ENCODE peak calls at places on chromosomes 13 and 19, in six cellular contexts. Q is NT2/D1; H is stimulated activated CD4-positive, alpha-beta T cell treated with anti-CD3 and anti-CD28 coated beads, TNF-alpha, amount 100 ng/mL, for 4 hours; Z is effector CD8-positive, alpha-beta T cell; B is aorta; P is AML-193. I is an unnamed sample.

GRCh38 chr13:39676315-39676876 is 20.9 kb downstream of the COG6 start:
- DNase-seq in Q (peak; percentile 15), H (no peak), Z (no peak), B (no peak), P (peak; percentile 74), I (peak; percentile 21)

GRCh38 chr13:36357692-36358091 is 11.5 kb upstream of the SPART start:
- DNase-seq in Q (no peak), H (no peak), Z (no peak), B (no peak), P (no peak), I (no peak)

GRCh38 chr19:18612772-18613588 is at the start of gene TMEM59L:
- DNase-seq in Q (no peak), H (no peak), Z (peak; percentile 22), B (no peak), P (no peak), I (no peak)

GRCh38 chr19:46390866-46391265 is 22.5 kb downstream of the CCDC8 start:
- DNase-seq in Q (no peak), H (no peak), Z (no peak), B (peak; percentile 82), P (no peak), I (no peak)

GRCh38 chr13:48857576-48857975 is 118.1 kb upstream of the FNDC3A start:
- DNase-seq in Q (no peak), H (no peak), Z (no peak), B (no peak), P (no peak), I (no peak)

GRCh38 chr13:42803563-42804212 is 22.3 kb downstream of the FAM216B start:
- DNase-seq in Q (no peak), H (no peak), Z (no peak), B (no peak), P (no peak), I (no peak)

GRCh38 chr19:44282846-44283245 is 22.0 kb downstream of the ZNF235 start:
- DNase-seq in Q (no peak), H (no peak), Z (no peak), B (no peak), P (no peak), I (no peak)

GRCh38 chr13:32731074-32731473 is 144.8 kb downstream of the PDS5B start:
- DNase-seq in Q (no peak), H (no peak), Z (no peak), B (no peak), P (no peak), I (no peak)

GRCh38 chr13:103436057-103436654 is 369.9 kb upstream of the SLC10A2 start:
- DNase-seq in Q (peak; percentile 20), H (no peak), Z (no peak), B (no peak), P (no peak), I (no peak)

GRCh38 chr13:28239374-28239773 is 101.0 kb downstream of the PAN3 start:
- DNase-seq in Q (no peak), H (no peak), Z (no peak), B (no peak), P (no peak), I (no peak)

GRCh38 chr13:110925023-110925608 is 10.2 kb upstream of the ANKRD10 start:
- DNase-seq in Q (no peak), H (no peak), Z (no peak), B (no peak), P (no peak), I (no peak)

GRCh38 chr19:16014923-16015804 is 61.1 kb upstream of the TPM4 start:
- DNase-seq in Q (no peak), H (no peak), Z (no peak), B (peak; percentile 67), P (no peak), I (no peak)

GRCh38 chr19:41987141-41987860 is 6.7 kb downstream of the ATP1A3 start:
- DNase-seq in Q (no peak), H (no peak), Z (no peak), B (no peak), P (no peak), I (no peak)

GRCh38 chr19:36215276-36216171 is 618 bp downstream of the ZNF146 start:
- DNase-seq in Q (no peak), H (no peak), Z (no peak), B (no peak), P (peak; percentile 43), I (no peak)

GRCh38 chr13:33953203-33953602 is 135.3 kb downstream of the RFC3 start:
- DNase-seq in Q (no peak), H (no peak), Z (no peak), B (no peak), P (no peak), I (no peak)

GRCh38 chr19:44609219-44609618 is 4.1 kb upstream of the IGSF23 start:
- DNase-seq in Q (no peak), H (no peak), Z (no peak), B (no peak), P (no peak), I (no peak)

GRCh38 chr19:43452517-43453045 is 12.8 kb downstream of the LYPD3 start:
- DNase-seq in Q (no peak), H (no peak), Z (no peak), B (no peak), P (no peak), I (no peak)

GRCh38 chr13:24116103-24116502 is 44.4 kb upstream of the SPATA13 start:
- DNase-seq in Q (no peak), H (no peak), Z (no peak), B (no peak), P (no peak), I (no peak)

GRCh38 chr19:34248941-34249340 is 5.4 kb upstream of the GARRE1 start:
- DNase-seq in Q (no peak), H (no peak), Z (no peak), B (no peak), P (no peak), I (no peak)

GRCh38 chr13:87280139-87280538 is 391.0 kb upstream of the SLITRK5 start:
- DNase-seq in Q (no peak), H (no peak), Z (no peak), B (no peak), P (no peak), I (no peak)

GRCh38 chr13:30711375-30711774 is 24.0 kb upstream of the ALOX5AP start:
- DNase-seq in Q (no peak), H (no peak), Z (no peak), B (no peak), P (no peak), I (no peak)

GRCh38 chr13:44347301-44347700 is 26.3 kb upstream of the SERP2 start:
- DNase-seq in Q (no peak), H (no peak), Z (no peak), B (no peak), P (no peak), I (no peak)

GRCh38 chr13:48976677-48977625 is 1.2 kb downstream of the FNDC3A start:
- DNase-seq in Q (no peak), H (no peak), Z (no peak), B (no peak), P (peak; percentile 41), I (no peak)

GRCh38 chr13:85608255-85608829 is 190.9 kb downstream of the SLITRK6 start:
- DNase-seq in Q (peak; percentile 40), H (no peak), Z (no peak), B (no peak), P (no peak), I (no peak)

GRCh38 chr13:69108486-69108885 is 999.1 kb upstream of the ATXN8OS start:
- DNase-seq in Q (no peak), H (no peak), Z (no peak), B (no peak), P (no peak), I (no peak)

GRCh38 chr19:6039541-6040225 is 61.7 kb upstream of the RANBP3 start:
- DNase-seq in Q (no peak), H (no peak), Z (no peak), B (no peak), P (no peak), I (no peak)

GRCh38 chr19:2982556-2982955 is 5.2 kb downstream of the TLE6 start:
- DNase-seq in Q (no peak), H (no peak), Z (no peak), B (no peak), P (no peak), I (no peak)

GRCh38 chr13:109362606-109363005 is 423.8 kb downstream of the IRS2 start:
- DNase-seq in Q (no peak), H (no peak), Z (no peak), B (no peak), P (no peak), I (no peak)

GRCh38 chr13:48945626-48946025 is 30.1 kb upstream of the FNDC3A start:
- DNase-seq in Q (no peak), H (no peak), Z (no peak), B (no peak), P (no peak), I (no peak)

GRCh38 chr13:65913173-65913572 is 1317.0 kb downstream of the PCDH9 start:
- DNase-seq in Q (no peak), H (no peak), Z (no peak), B (no peak), P (no peak), I (no peak)

GRCh38 chr13:24668955-24669354 is 11.3 kb upstream of the ATP12A start:
- DNase-seq in Q (no peak), H (no peak), Z (no peak), B (no peak), P (no peak), I (no peak)

I was measured in GDM1.